ENCODE peak calls at places on chromosome 2, in eight cellular contexts. N is SJCRH30; B is stimulated activated naive CD4-positive, alpha-beta T cell; C is fibroblast of lung; F is NCI-H2081; Y is DND-41; G is T-helper 2 cell; O is spleen. M is an unnamed sample.

GRCh38 chr2:74747411-74748080 is 86.4 kb upstream of the HK2 start:
- DNase-seq in N (no peak), B (no peak), C (peak; percentile 43), F (no peak), Y (no peak), G (no peak), O (no peak), M (no peak)

GRCh38 chr2:235649418-235649817 is 155.6 kb downstream of the AGAP1 start:
- DNase-seq in N (no peak), B (no peak), C (no peak), F (no peak), Y (no peak), G (no peak), O (no peak), M (no peak)

GRCh38 chr2:38971377-38971776 is 81.7 kb downstream of the ARHGEF33 start:
- DNase-seq in N (no peak), B (no peak), C (no peak), F (no peak), Y (no peak), G (no peak), O (no peak), M (no peak)

GRCh38 chr2:1997976-1998375 is 253.7 kb upstream of the PXDN start:
- DNase-seq in N (no peak), B (no peak), C (no peak), F (no peak), Y (no peak), G (no peak), O (no peak), M (no peak)

GRCh38 chr2:1741851-1742250 is 2.5 kb downstream of the PXDN start:
- DNase-seq in N (no peak), B (no peak), C (no peak), F (no peak), Y (no peak), G (no peak), O (peak; percentile 69), M (no peak)

GRCh38 chr2:70552501-70553333 is 909 bp downstream of the TGFA start:
- DNase-seq in N (peak; percentile 42), B (peak; percentile 17), C (no peak), F (no peak), Y (peak; percentile 33), G (no peak), O (no peak), M (peak; percentile 38)

GRCh38 chr2:120949957-120950590 is 214.4 kb downstream of the GLI2 start:
- DNase-seq in N (no peak), B (no peak), C (peak; percentile 58), F (no peak), Y (no peak), G (no peak), O (no peak), M (no peak)

GRCh38 chr2:121088251-121089004 is 196.6 kb downstream of the TFCP2L1 start:
- DNase-seq in N (peak; percentile 98), B (no peak), C (no peak), F (no peak), Y (no peak), G (no peak), O (no peak), M (no peak)

GRCh38 chr2:69208023-69208595 is 178.9 kb downstream of the GFPT1 start:
- DNase-seq in N (no peak), B (no peak), C (no peak), F (no peak), Y (no peak), G (no peak), O (no peak), M (no peak)

GRCh38 chr2:171703574-171704347 is 16.5 kb downstream of the DYNC1I2 start:
- DNase-seq in N (peak; percentile 60), B (peak; percentile 15), C (peak; percentile 27), F (peak; percentile 46), Y (no peak), G (no peak), O (no peak), M (no peak)

GRCh38 chr2:164877927-164878326 is 36.3 kb upstream of the COBLL1 start:
- DNase-seq in N (no peak), B (no peak), C (no peak), F (no peak), Y (no peak), G (no peak), O (no peak), M (no peak)

GRCh38 chr2:241799522-241800197 is 9.3 kb upstream of the NEU4 start:
- DNase-seq in N (no peak), B (no peak), C (no peak), F (no peak), Y (no peak), G (no peak), O (peak; percentile 61), M (no peak)

GRCh38 chr2:16508061-16508851 is 157.4 kb downstream of the CYRIA start:
- DNase-seq in N (peak; percentile 34), B (no peak), C (peak; percentile 9), F (peak; percentile 41), Y (no peak), G (no peak), O (no peak), M (peak; percentile 80)

GRCh38 chr2:162457487-162457886 is 113.6 kb downstream of the GCA start:
- DNase-seq in N (no peak), B (no peak), C (peak; percentile 4), F (no peak), Y (no peak), G (no peak), O (no peak), M (no peak)

GRCh38 chr2:43605079-43605655 is 9.3 kb upstream of the THADA start:
- DNase-seq in N (peak; percentile 70), B (peak; percentile 6), C (peak; percentile 57), F (peak; percentile 65), Y (peak; percentile 34), G (no peak), O (no peak), M (peak; percentile 16)

GRCh38 chr2:214902273-214902672 is 92.8 kb upstream of the BARD1 start:
- DNase-seq in N (peak; percentile 32), B (no peak), C (no peak), F (peak; percentile 92), Y (no peak), G (no peak), O (no peak), M (no peak)

GRCh38 chr2:28377984-28378678 is 14.5 kb upstream of the FOSL2 start:
- DNase-seq in N (peak; percentile 98), B (no peak), C (no peak), F (peak; percentile 45), Y (no peak), G (no peak), O (no peak), M (no peak)

GRCh38 chr2:26609839-26610277 is 31.3 kb downstream of the CIB4 start:
- DNase-seq in N (peak; percentile 37), B (peak; percentile 44), C (no peak), F (no peak), Y (peak; percentile 81), G (no peak), O (peak; percentile 79), M (no peak)

GRCh38 chr2:10765461-10765860 is 44.0 kb downstream of the ATP6V1C2 start:
- DNase-seq in N (no peak), B (no peak), C (no peak), F (no peak), Y (no peak), G (no peak), O (peak; percentile 49), M (no peak)

GRCh38 chr2:198476007-198476406 is 671.6 kb downstream of the PLCL1 start:
- DNase-seq in N (no peak), B (no peak), C (no peak), F (peak; percentile 22), Y (no peak), G (no peak), O (no peak), M (no peak)

GRCh38 chr2:237475704-237476107 is 11.3 kb upstream of the MLPH start:
- DNase-seq in N (no peak), B (no peak), C (peak; percentile 87), F (peak; percentile 22), Y (peak; percentile 28), G (no peak), O (no peak), M (no peak)

GRCh38 chr2:38440655-38441054 is 63.6 kb upstream of the ATL2 start:
- DNase-seq in N (no peak), B (no peak), C (no peak), F (no peak), Y (no peak), G (no peak), O (no peak), M (no peak)

GRCh38 chr2:102848366-102848839 is 86.6 kb downstream of the TMEM182 start:
- DNase-seq in N (peak; percentile 79), B (no peak), C (peak; percentile 53), F (peak; percentile 71), Y (no peak), G (no peak), O (peak; percentile 85), M (peak; percentile 90)

GRCh38 chr2:118062048-118062447 is 26.2 kb upstream of the INSIG2 start:
- DNase-seq in N (no peak), B (no peak), C (no peak), F (peak; percentile 23), Y (no peak), G (no peak), O (no peak), M (no peak)

GRCh38 chr2:43846140-43846793 is 7.5 kb downstream of the ABCG8 start:
- DNase-seq in N (no peak), B (no peak), C (no peak), F (no peak), Y (no peak), G (no peak), O (peak; percentile 48), M (no peak)

GRCh38 chr2:21854938-21855337 is 731.2 kb downstream of the TDRD15 start:
- DNase-seq in N (no peak), B (no peak), C (no peak), F (no peak), Y (no peak), G (no peak), O (no peak), M (no peak)

GRCh38 chr2:181807526-181807925 is 84.0 kb upstream of the ITPRID2 start:
- DNase-seq in N (no peak), B (no peak), C (peak; percentile 47), F (no peak), Y (no peak), G (no peak), O (no peak), M (no peak)

GRCh38 chr2:59630789-59631188 is 922.7 kb downstream of the BCL11A start:
- DNase-seq in N (no peak), B (no peak), C (no peak), F (no peak), Y (no peak), G (no peak), O (no peak), M (no peak)

GRCh38 chr2:120669121-120669952 is 66.3 kb upstream of the GLI2 start:
- DNase-seq in N (peak; percentile 79), B (no peak), C (peak; percentile 71), F (no peak), Y (peak; percentile 12), G (no peak), O (no peak), M (peak; percentile 64)

GRCh38 chr2:100655936-100656534 is 93.2 kb downstream of the PDCL3 start:
- DNase-seq in N (no peak), B (no peak), C (no peak), F (no peak), Y (no peak), G (no peak), O (no peak), M (no peak)

M was measured in nephron progenitor cell.